ENCODE peak calls at places on chromosomes 7 and 10, in seven cellular contexts. I, Y, G, T, C, H and V are unnamed samples.

GRCh38 chr10:101293007-101293723 is 60.8 kb upstream of the BTRC start:
- DNase-seq in G (peak), I (no peak), C (no peak), T (no peak), H (no peak), Y (peak), V (no peak)

GRCh38 chr7:45977256-45977655 is 56.2 kb upstream of the IGFBP3 start:
- DNase-seq in H (no peak), G (no peak), T (no peak), C (no peak), Y (no peak), I (no peak), V (peak)

GRCh38 chr10:110364531-110364937 is 59.8 kb upstream of the SMNDC1 start:
- DNase-seq in C (no peak), G (no peak), T (peak), Y (no peak), I (peak), H (no peak), V (no peak)

GRCh38 chr7:32921896-32922295 is 30.3 kb upstream of the KBTBD2 start:
- DNase-seq in Y (no peak), I (no peak), T (no peak), G (no peak), H (no peak), C (no peak), V (peak)

GRCh38 chr7:85068796-85069195 is 118.1 kb downstream of the SEMA3D start:
- DNase-seq in T (no peak), H (no peak), Y (no peak), C (no peak), I (peak), G (no peak), V (peak)

GRCh38 chr7:27351786-27352185 is 109.2 kb downstream of the EVX1 start:
- DNase-seq in T (no peak), H (no peak), G (no peak), I (no peak), Y (no peak), C (no peak), V (no peak)

GRCh38 chr7:7772385-7772784 is 54.0 kb upstream of the RPA3 start:
- DNase-seq in I (no peak), T (no peak), G (no peak), H (peak), C (no peak), Y (no peak), V (no peak)

GRCh38 chr10:68578945-68579344 is 18.8 kb downstream of the TET1 start:
- DNase-seq in C (no peak), G (no peak), Y (no peak), T (no peak), I (no peak), H (no peak), V (no peak)

GRCh38 chr10:124693396-124693795 is 50.8 kb downstream of the FAM53B start:
- DNase-seq in Y (no peak), T (no peak), C (no peak), I (no peak), G (no peak), H (no peak), V (no peak)

GRCh38 chr10:109824206-109824605 is 99.1 kb downstream of the XPNPEP1 start:
- DNase-seq in G (no peak), T (no peak), Y (no peak), C (no peak), H (no peak), I (no peak), V (no peak)

GRCh38 chr7:14687777-14688176 is 214.8 kb downstream of the DGKB start:
- DNase-seq in H (no peak), C (no peak), I (no peak), Y (peak), G (no peak), T (no peak), V (no peak)

GRCh38 chr10:6148908-6149307 is 53.8 kb upstream of the PFKFB3 start:
- DNase-seq in T (no peak), C (no peak), I (peak), Y (no peak), H (no peak), G (no peak), V (no peak)

GRCh38 chr7:115618676-115619075 is 411.9 kb downstream of the TFEC start:
- DNase-seq in C (no peak), H (no peak), Y (no peak), T (no peak), G (no peak), I (peak), V (peak)

GRCh38 chr10:23331567-23332290 is 12.9 kb downstream of the C10orf67 start:
- DNase-seq in H (no peak), I (peak), T (no peak), Y (no peak), C (no peak), G (no peak), V (peak)

GRCh38 chr7:30682131-30683083 is at the start of gene CRHR2:
- DNase-seq in Y (peak), G (peak), I (no peak), T (no peak), C (peak), H (no peak), V (peak)

GRCh38 chr10:53406532-53406931 is 633.9 kb upstream of the MBL2 start:
- DNase-seq in C (no peak), Y (no peak), T (no peak), H (no peak), G (no peak), I (no peak), V (no peak)

GRCh38 chr7:33886100-33886623 is 19.2 kb upstream of the BMPER start:
- DNase-seq in G (peak), Y (peak), I (peak), H (no peak), T (no peak), C (peak), V (peak)

GRCh38 chr10:78934994-78935602 is 133.7 kb upstream of the ZMIZ1 start:
- DNase-seq in I (no peak), C (no peak), T (no peak), G (no peak), Y (no peak), H (no peak), V (no peak)

GRCh38 chr7:154879629-154880028 is 123.3 kb downstream of the PAXIP1 start:
- DNase-seq in G (no peak), T (no peak), C (peak), Y (no peak), I (no peak), H (no peak), V (no peak)

GRCh38 chr10:24444337-24444736 is 235.4 kb downstream of the KIAA1217 start:
- DNase-seq in I (peak), C (no peak), H (no peak), G (no peak), Y (no peak), T (no peak), V (peak)

GRCh38 chr10:43264987-43265798 is 1.7 kb downstream of the RASGEF1A start:
- DNase-seq in H (no peak), C (no peak), Y (peak), T (no peak), I (no peak), G (no peak), V (no peak)

GRCh38 chr7:102097601-102098161 is 189.0 kb upstream of the SH2B2 start:
- DNase-seq in H (no peak), I (peak), T (peak), G (peak), Y (no peak), C (peak), V (peak)

GRCh38 chr7:155007947-155008346 is 5.0 kb upstream of the PAXIP1 start:
- DNase-seq in I (no peak), H (peak), Y (peak), C (no peak), G (peak), T (peak), V (peak)

GRCh38 chr10:19756919-19757318 is 59.3 kb upstream of the PLXDC2 start:
- DNase-seq in T (no peak), Y (no peak), H (no peak), I (no peak), G (no peak), C (no peak), V (peak)

GRCh38 chr10:110546077-110546476 is 21.4 kb upstream of the SMC3 start:
- DNase-seq in H (no peak), I (no peak), T (no peak), G (no peak), C (no peak), Y (no peak), V (no peak)

GRCh38 chr10:132185601-132186487 is 904 bp upstream of the DPYSL4 start:
- DNase-seq in H (no peak), I (peak), T (peak), Y (no peak), C (peak), G (peak), V (peak)
- H3K4me3 ChIP-seq in H (no peak), I (peak), T (no peak), Y (peak), C (no peak), G (peak), V (no peak)

GRCh38 chr7:82317760-82318159 is 125.8 kb downstream of the CACNA2D1 start:
- DNase-seq in T (no peak), I (no peak), C (no peak), G (no peak), H (no peak), Y (no peak), V (no peak)
- TF ChIP-seq EZH2phosphoT487 in T (no peak), I (no peak), C (no peak), G (no peak), H (no peak), Y (no peak), V (no peak)

GRCh38 chr10:48604039-48604407 is 850 bp downstream of the ARHGAP22 start:
- DNase-seq in I (no peak), T (no peak), H (no peak), G (no peak), C (no peak), Y (no peak), V (peak)
- H3K4me3 ChIP-seq in I (peak), T (peak), H (no peak), G (no peak), C (no peak), Y (peak), V (peak)

DNA sequence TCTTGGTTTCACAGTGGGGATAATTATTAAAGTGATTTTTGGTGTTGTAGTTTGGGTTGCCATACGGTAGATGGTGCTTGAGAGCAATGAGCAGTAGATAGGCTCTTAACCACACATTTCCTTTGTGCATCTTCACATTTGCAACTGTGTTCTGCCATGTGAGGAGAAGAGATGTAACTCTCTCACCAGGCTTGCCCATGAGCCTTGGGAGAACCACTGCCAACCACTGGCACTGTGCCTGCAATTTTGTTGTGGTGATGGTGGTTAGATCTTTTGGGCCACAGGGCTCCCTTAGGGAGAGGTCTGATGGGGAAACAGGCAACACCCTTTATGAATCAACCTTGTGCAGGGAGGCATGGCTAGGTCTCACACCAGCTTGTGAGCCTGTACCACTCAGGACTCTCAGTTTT is 204.3 kb downstream of the CCDC7 start:
- DNase-seq in C (no peak), I (peak), H (no peak), G (no peak), Y (no peak), T (no peak), V (peak)
- TF ChIP-seq EZH2phosphoT487 in C (no peak), I (no peak), H (no peak), G (no peak), Y (no peak), T (no peak), V (no peak)